ENCODE peak calls at places on chromosomes 2 and 18, in six cellular contexts. One of them, this sample, is unnamed.

GRCh38 chr2:240478346-240479110 is 43.1 kb downstream of the GPC1 start:
- DNase-seq in HepG2: no peak
- DNase-seq in lower leg skin: no peak
- DNase-seq in transverse colon: no peak
- DNase-seq in heart left ventricle: peak; percentile 4
- DNase-seq in spleen: peak; percentile 58
- DNase-seq in this sample: no peak

GRCh38 chr18:29608982-29609381 is 1432.1 kb upstream of the CDH2 start:
- DNase-seq in HepG2: no peak
- DNase-seq in transverse colon: no peak
- DNase-seq in lower leg skin: no peak
- DNase-seq in heart left ventricle: no peak
- DNase-seq in spleen: no peak
- DNase-seq in this sample: no peak

GRCh38 chr2:51981813-51982212 is 949.9 kb upstream of the NRXN1 start:
- DNase-seq in lower leg skin: no peak
- DNase-seq in transverse colon: no peak
- DNase-seq in spleen: no peak
- DNase-seq in heart left ventricle: no peak
- DNase-seq in HepG2: no peak
- DNase-seq in this sample: no peak

GRCh38 chr2:100238471-100238870 is 83.8 kb downstream of the LONRF2 start:
- DNase-seq in heart left ventricle: no peak
- DNase-seq in spleen: peak; percentile 58
- DNase-seq in HepG2: no peak
- DNase-seq in transverse colon: no peak
- DNase-seq in lower leg skin: no peak
- DNase-seq in this sample: no peak

GRCh38 chr2:17757321-17757720 is 3.4 kb downstream of the GEN1 start:
- DNase-seq in transverse colon: peak; percentile 29
- DNase-seq in spleen: no peak
- DNase-seq in HepG2: peak; percentile 89
- DNase-seq in lower leg skin: no peak
- DNase-seq in heart left ventricle: no peak
- DNase-seq in this sample: no peak

GRCh38 chr2:204401114-204401513 is 144.2 kb upstream of the PARD3B start:
- DNase-seq in heart left ventricle: no peak
- DNase-seq in transverse colon: no peak
- DNase-seq in HepG2: no peak
- DNase-seq in lower leg skin: no peak
- DNase-seq in spleen: no peak
- DNase-seq in this sample: no peak

GRCh38 chr2:152647417-152648010 is 69.7 kb downstream of the PRPF40A start:
- DNase-seq in lower leg skin: peak; percentile 24
- DNase-seq in heart left ventricle: peak; percentile 51
- DNase-seq in spleen: no peak
- DNase-seq in transverse colon: peak; percentile 63
- DNase-seq in HepG2: no peak
- DNase-seq in this sample: no peak

GRCh38 chr2:70960833-70961647 is 17.4 kb upstream of the ANKRD53 start:
- DNase-seq in transverse colon: no peak
- DNase-seq in heart left ventricle: no peak
- DNase-seq in spleen: peak; percentile 73
- DNase-seq in lower leg skin: peak; percentile 11
- DNase-seq in HepG2: no peak
- DNase-seq in this sample: no peak

GRCh38 chr18:38940863-38941531 is 1375.4 kb upstream of the CELF4 start:
- DNase-seq in HepG2: peak; percentile 57
- DNase-seq in heart left ventricle: no peak
- DNase-seq in spleen: no peak
- DNase-seq in transverse colon: no peak
- DNase-seq in lower leg skin: no peak
- DNase-seq in this sample: peak; percentile 42

GRCh38 chr2:109660046-109660860 is 46.1 kb downstream of the SOWAHC start:
- DNase-seq in spleen: peak; percentile 64
- DNase-seq in lower leg skin: no peak
- DNase-seq in heart left ventricle: no peak
- DNase-seq in HepG2: peak; percentile 65
- DNase-seq in transverse colon: no peak
- DNase-seq in this sample: no peak

GRCh38 chr2:238615187-238615586 is 188.5 kb downstream of the ASB1 start:
- DNase-seq in transverse colon: no peak
- DNase-seq in HepG2: no peak
- DNase-seq in spleen: peak; percentile 56
- DNase-seq in heart left ventricle: no peak
- DNase-seq in lower leg skin: no peak
- DNase-seq in this sample: no peak

DNA sequence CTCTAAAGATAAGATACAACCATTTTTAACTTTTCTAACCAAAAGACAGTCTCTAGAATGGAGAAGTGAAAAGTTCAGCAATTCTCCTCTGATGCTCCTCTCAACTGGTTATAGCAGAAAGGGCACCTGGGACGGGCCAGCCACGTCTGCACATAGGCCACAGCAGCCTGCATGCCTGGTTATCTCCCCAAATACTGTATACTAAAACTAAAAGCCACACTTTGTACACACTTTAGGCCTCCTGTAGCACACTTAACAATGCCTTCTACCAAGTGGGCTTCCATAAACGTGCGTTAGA is 179.1 kb downstream of the ANKRD44 start:
- DNase-seq in lower leg skin: no peak
- DNase-seq in spleen: peak; percentile 84
- DNase-seq in heart left ventricle: no peak
- DNase-seq in HepG2: no peak
- DNase-seq in transverse colon: peak; percentile 25
- DNase-seq in this sample: no peak
- TF ChIP-seq POLR2A in lower leg skin: no peak
- TF ChIP-seq POLR2A in spleen: no peak
- TF ChIP-seq POLR2A in heart left ventricle: no peak
- TF ChIP-seq POLR2A in HepG2: no peak
- TF ChIP-seq POLR2A in transverse colon: no peak
- TF ChIP-seq POLR2A in this sample: no peak

GRCh38 chr2:27356382-27357181 is at the start of gene GTF3C2:
- DNase-seq in lower leg skin: peak; percentile 94
- DNase-seq in HepG2: peak; percentile 99
- DNase-seq in transverse colon: peak; percentile 95
- DNase-seq in spleen: peak; percentile 97
- DNase-seq in heart left ventricle: peak; percentile 95
- DNase-seq in this sample: peak; percentile 98
- TF ChIP-seq POLR2A in lower leg skin: no peak
- TF ChIP-seq POLR2A in HepG2: peak; percentile 58
- TF ChIP-seq POLR2A in transverse colon: peak; percentile 54
- TF ChIP-seq POLR2A in spleen: no peak
- TF ChIP-seq POLR2A in heart left ventricle: no peak
- TF ChIP-seq POLR2A in this sample: peak; percentile 84

GRCh38 chr18:58807766-58808165 is 56.9 kb upstream of the ZNF532 start:
- DNase-seq in heart left ventricle: no peak
- DNase-seq in transverse colon: no peak
- DNase-seq in HepG2: no peak
- DNase-seq in lower leg skin: no peak
- DNase-seq in spleen: no peak
- DNase-seq in this sample: no peak

GRCh38 chr18:58808349-58808748 is 56.3 kb upstream of the ZNF532 start:
- DNase-seq in heart left ventricle: no peak
- DNase-seq in lower leg skin: no peak
- DNase-seq in HepG2: no peak
- DNase-seq in transverse colon: no peak
- DNase-seq in spleen: no peak
- DNase-seq in this sample: no peak

GRCh38 chr18:58805482-58806187 is 59.0 kb upstream of the ZNF532 start:
- DNase-seq in transverse colon: no peak
- DNase-seq in lower leg skin: no peak
- DNase-seq in spleen: no peak
- DNase-seq in heart left ventricle: no peak
- DNase-seq in HepG2: no peak
- DNase-seq in this sample: no peak

GRCh38 chr18:58803978-58804377 is 60.7 kb upstream of the ZNF532 start:
- DNase-seq in spleen: no peak
- DNase-seq in heart left ventricle: no peak
- DNase-seq in transverse colon: no peak
- DNase-seq in lower leg skin: no peak
- DNase-seq in HepG2: no peak
- DNase-seq in this sample: no peak

DNA sequence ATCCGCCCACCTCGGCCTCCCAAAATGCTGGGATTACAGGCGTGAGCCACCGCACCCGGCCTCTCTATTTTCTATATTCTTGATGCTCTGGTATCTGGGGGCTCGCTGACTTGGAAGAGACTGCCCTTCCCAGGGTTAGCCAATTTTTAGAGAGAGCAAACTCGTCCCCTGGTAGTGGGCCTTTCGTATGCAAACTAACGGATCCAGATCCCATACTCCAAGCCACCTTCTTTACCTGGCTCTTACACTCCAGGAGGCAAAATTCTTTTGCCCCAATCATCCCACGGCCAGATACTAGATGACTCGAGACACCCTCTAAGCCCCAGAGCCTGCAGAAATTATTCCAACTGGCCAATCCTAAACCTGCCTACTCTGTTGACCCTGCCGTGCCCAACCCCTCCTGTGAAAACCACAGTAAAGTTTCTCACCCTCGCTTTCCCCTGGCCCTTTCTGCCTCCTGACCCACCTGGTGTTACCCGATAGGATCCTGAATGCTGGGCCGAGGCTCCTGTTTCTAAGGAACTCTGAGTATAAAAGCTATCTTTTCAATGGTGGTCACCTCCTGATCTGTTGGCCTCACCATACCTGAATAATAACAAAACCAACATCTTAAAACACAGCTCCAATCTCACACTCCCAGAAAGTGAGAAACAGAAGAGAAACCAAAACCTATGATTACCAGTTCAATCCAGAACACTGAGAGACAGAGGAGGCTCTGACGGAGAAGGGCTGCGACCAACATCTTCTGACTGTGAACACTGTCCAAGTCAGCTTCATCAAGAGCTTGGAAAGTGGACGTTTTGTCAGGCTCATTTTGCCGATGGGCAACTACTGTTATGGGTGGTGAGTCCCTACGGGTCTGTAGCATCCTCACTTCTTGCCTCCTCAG is 57.6 kb upstream of the ZNF532 start:
- DNase-seq in transverse colon: peak; percentile 16
- DNase-seq in lower leg skin: no peak
- DNase-seq in heart left ventricle: no peak
- DNase-seq in spleen: no peak
- DNase-seq in HepG2: no peak
- DNase-seq in this sample: no peak
- TF ChIP-seq POLR2A in transverse colon: no peak
- TF ChIP-seq POLR2A in lower leg skin: no peak
- TF ChIP-seq POLR2A in heart left ventricle: no peak
- TF ChIP-seq POLR2A in spleen: no peak
- TF ChIP-seq POLR2A in HepG2: no peak
- TF ChIP-seq POLR2A in this sample: no peak

GRCh38 chr2:119352357-119352756 is 14.3 kb downstream of the C2orf76 start:
- DNase-seq in heart left ventricle: peak; percentile 47
- DNase-seq in spleen: no peak
- DNase-seq in transverse colon: no peak
- DNase-seq in lower leg skin: no peak
- DNase-seq in HepG2: no peak
- DNase-seq in this sample: no peak
- TF ChIP-seq POLR2A in heart left ventricle: no peak
- TF ChIP-seq POLR2A in spleen: no peak
- TF ChIP-seq POLR2A in transverse colon: no peak
- TF ChIP-seq POLR2A in lower leg skin: no peak
- TF ChIP-seq POLR2A in HepG2: no peak
- TF ChIP-seq POLR2A in this sample: no peak

GRCh38 chr2:131682122-131682944 is 154.6 kb downstream of the CCDC74A start:
- DNase-seq in heart left ventricle: peak; percentile 79
- DNase-seq in lower leg skin: peak; percentile 82
- DNase-seq in spleen: peak; percentile 94
- DNase-seq in HepG2: peak; percentile 80
- DNase-seq in transverse colon: peak; percentile 86
- DNase-seq in this sample: peak; percentile 33
- TF ChIP-seq POLR2A in heart left ventricle: no peak
- TF ChIP-seq POLR2A in lower leg skin: no peak
- TF ChIP-seq POLR2A in spleen: no peak
- TF ChIP-seq POLR2A in HepG2: peak; percentile 86
- TF ChIP-seq POLR2A in transverse colon: peak; percentile 28
- TF ChIP-seq POLR2A in this sample: peak; percentile 55

GRCh38 chr2:26168785-26169184 is 4.1 kb upstream of the GAREM2 start:
- DNase-seq in transverse colon: no peak
- DNase-seq in lower leg skin: no peak
- DNase-seq in HepG2: no peak
- DNase-seq in spleen: peak; percentile 37
- DNase-seq in heart left ventricle: no peak
- DNase-seq in this sample: no peak
- TF ChIP-seq POLR2A in transverse colon: no peak
- TF ChIP-seq POLR2A in lower leg skin: no peak
- TF ChIP-seq POLR2A in HepG2: no peak
- TF ChIP-seq POLR2A in spleen: no peak
- TF ChIP-seq POLR2A in heart left ventricle: no peak
- TF ChIP-seq POLR2A in this sample: no peak

DNA sequence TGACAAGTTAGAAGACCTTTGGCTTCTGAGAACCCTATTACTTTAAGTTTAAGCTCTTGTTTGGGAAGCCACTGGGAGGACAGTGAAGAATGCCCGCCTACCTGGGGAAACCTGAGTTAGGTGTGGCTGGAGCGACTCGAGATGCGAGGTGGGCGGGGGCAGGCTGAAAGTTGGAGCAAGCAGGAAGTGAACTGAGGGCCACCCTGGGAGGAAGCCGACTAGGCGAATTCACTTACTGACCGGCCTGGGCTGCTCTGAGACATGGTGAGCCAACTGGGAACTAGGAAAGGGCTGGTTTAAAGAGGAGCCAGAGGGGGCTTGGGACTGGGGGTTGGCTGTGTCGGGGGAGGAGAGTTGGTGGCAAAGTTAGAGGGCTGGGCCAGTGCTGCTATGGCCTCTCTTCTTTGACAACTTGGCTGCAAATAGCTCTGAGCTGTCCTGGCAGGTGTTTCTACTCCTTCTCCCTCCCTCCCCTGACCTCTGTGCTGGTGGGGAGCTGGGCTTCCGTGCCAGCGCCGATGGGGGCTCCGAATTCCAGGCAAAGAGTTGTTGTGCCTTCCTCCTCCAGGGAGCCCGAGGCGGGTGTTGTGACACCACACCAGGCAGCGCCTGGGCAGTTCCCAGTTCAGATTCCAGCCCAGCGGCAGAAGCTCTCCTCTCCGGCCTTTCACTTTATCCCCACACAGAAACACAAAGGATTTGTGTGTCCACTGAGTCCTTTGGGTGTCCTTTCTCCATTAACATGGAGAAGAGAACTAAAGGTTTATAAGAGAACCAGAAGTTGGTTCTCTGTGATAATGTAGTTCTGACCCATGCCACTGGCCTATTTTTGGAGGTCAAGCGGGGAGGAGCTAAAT is at the start of gene VAMP8:
- DNase-seq in transverse colon: peak; percentile 91
- DNase-seq in spleen: peak; percentile 91
- DNase-seq in HepG2: peak; percentile 44
- DNase-seq in heart left ventricle: no peak
- DNase-seq in lower leg skin: peak; percentile 77
- DNase-seq in this sample: peak; percentile 56
- TF ChIP-seq POLR2A in transverse colon: peak; percentile 72
- TF ChIP-seq POLR2A in spleen: no peak
- TF ChIP-seq POLR2A in HepG2: peak; percentile 41
- TF ChIP-seq POLR2A in heart left ventricle: no peak
- TF ChIP-seq POLR2A in lower leg skin: no peak
- TF ChIP-seq POLR2A in this sample: peak; percentile 46

This sample was measured in erythroblast.